ENCODE peak calls at places on chromosomes 4 and X, in eight cellular contexts. M, G, Q, O, C, P, W and T are unnamed samples.

GRCh38 chr4:71608674-71609062 is 175.2 kb downstream of the GC start:
- DNase-seq in G (no peak), C (no peak), Q (no peak), W (no peak), M (no peak), O (no peak), P (no peak), T (no peak)

GRCh38 chrX:10859353-10859752 is 239.0 kb upstream of the MID1 start:
- DNase-seq in P (no peak), Q (no peak), M (peak), C (no peak), G (no peak), O (no peak), W (no peak), T (no peak)

GRCh38 chr4:11842620-11843263 is 414.0 kb upstream of the HS3ST1 start:
- DNase-seq in P (no peak), W (no peak), Q (no peak), C (no peak), M (no peak), G (no peak), O (no peak), T (no peak)

GRCh38 chr4:4990857-4991540 is 28.3 kb downstream of the CYTL1 start:
- DNase-seq in G (peak), M (peak), C (peak), O (peak), P (no peak), Q (peak), W (no peak), T (peak)

GRCh38 chr4:153497091-153497531 is 31.0 kb downstream of the TMEM131L start:
- DNase-seq in P (peak), C (no peak), W (no peak), G (no peak), Q (no peak), O (no peak), M (peak), T (no peak)

GRCh38 chrX:107207089-107207488 is 678 bp downstream of the DNAAF6 start:
- DNase-seq in O (no peak), C (no peak), Q (no peak), W (no peak), M (no peak), G (no peak), P (no peak), T (no peak)

GRCh38 chr4:7892212-7893019 is 47.2 kb downstream of the AFAP1 start:
- DNase-seq in C (no peak), P (no peak), W (no peak), M (no peak), G (no peak), Q (no peak), O (no peak), T (no peak)

GRCh38 chr4:8728536-8729407 is 136.2 kb downstream of the CPZ start:
- DNase-seq in W (no peak), C (no peak), G (no peak), O (peak), M (no peak), Q (peak), P (no peak), T (peak)

GRCh38 chr4:41318839-41319530 is 62.3 kb downstream of the UCHL1 start:
- DNase-seq in M (peak), Q (no peak), G (no peak), O (peak), W (no peak), P (no peak), C (no peak), T (no peak)

GRCh38 chr4:117227925-117228324 is 142.5 kb upstream of the TRAM1L1 start:
- DNase-seq in W (no peak), Q (no peak), C (no peak), M (no peak), P (no peak), O (no peak), G (no peak), T (no peak)

GRCh38 chrX:78506248-78506647 is 152.9 kb downstream of the RTL3 start:
- DNase-seq in C (no peak), G (no peak), W (no peak), O (no peak), M (no peak), P (no peak), Q (no peak), T (no peak)

GRCh38 chr4:130028552-130028951 is 932.6 kb downstream of the C4orf33 start:
- DNase-seq in G (peak), O (no peak), C (peak), P (no peak), Q (no peak), W (no peak), M (no peak), T (no peak)

GRCh38 chr4:36269116-36269515 is 12.3 kb upstream of the DTHD1 start:
- DNase-seq in G (peak), M (no peak), C (no peak), W (no peak), O (no peak), P (peak), Q (no peak), T (no peak)

GRCh38 chrX:114581528-114582263 is 2.2 kb upstream of the HTR2C start:
- DNase-seq in M (no peak), P (no peak), O (no peak), C (no peak), W (no peak), G (peak), Q (no peak), T (no peak)

GRCh38 chrX:7926501-7926900 is 712 bp downstream of the PNPLA4 start:
- DNase-seq in W (no peak), O (no peak), P (no peak), G (no peak), C (no peak), Q (no peak), M (no peak), T (no peak)

GRCh38 chr4:121950212-121950679 is 1.6 kb downstream of the TRPC3 start:
- DNase-seq in P (peak), G (peak), M (peak), C (no peak), W (peak), Q (peak), O (peak), T (peak)

GRCh38 chr4:47373174-47373573 is 90.3 kb downstream of the COMMD8 start:
- DNase-seq in C (no peak), W (no peak), O (no peak), M (no peak), G (no peak), Q (no peak), P (no peak), T (no peak)

GRCh38 chrX:68686684-68687045 is 39.2 kb downstream of the STARD8 start:
- DNase-seq in G (no peak), M (no peak), Q (no peak), O (no peak), W (no peak), C (peak), P (no peak), T (no peak)

GRCh38 chr4:80948161-80948560 is 82.3 kb upstream of the BMP3 start:
- DNase-seq in Q (no peak), G (no peak), C (no peak), P (no peak), W (no peak), M (no peak), O (no peak), T (no peak)

GRCh38 chr4:11228575-11228974 is 200.1 kb downstream of the HS3ST1 start:
- DNase-seq in C (no peak), Q (no peak), M (no peak), G (no peak), O (no peak), W (no peak), P (no peak), T (no peak)

GRCh38 chr4:118226611-118227010 is 126.2 kb downstream of the PRSS12 start:
- DNase-seq in P (no peak), O (no peak), M (no peak), G (no peak), Q (no peak), C (no peak), W (no peak), T (no peak)

GRCh38 chr4:101230806-101231426 is 116.4 kb downstream of the PPP3CA start:
- DNase-seq in C (no peak), M (no peak), P (no peak), G (no peak), Q (no peak), W (no peak), O (no peak), T (no peak)

GRCh38 chr4:169040559-169041261 is 30.7 kb upstream of the CBR4 start:
- DNase-seq in C (no peak), Q (no peak), W (no peak), P (no peak), M (no peak), O (no peak), G (no peak), T (no peak)

GRCh38 chr4:155818639-155819038 is 47.4 kb downstream of the ASIC5 start:
- DNase-seq in C (no peak), M (no peak), W (no peak), Q (no peak), G (no peak), P (no peak), O (no peak), T (no peak)

GRCh38 chrX:69616520-69617203 is 749 bp downstream of the EDA start:
- DNase-seq in P (peak), C (no peak), M (peak), G (peak), W (no peak), Q (peak), O (no peak), T (no peak)

GRCh38 chrX:26649534-26649933 is 433.6 kb downstream of the MAGEB5 start:
- DNase-seq in P (no peak), O (no peak), M (peak), C (peak), W (no peak), G (no peak), Q (no peak), T (no peak)

GRCh38 chr4:81919238-81919637 is 447.5 kb upstream of the RASGEF1B start:
- DNase-seq in Q (no peak), C (no peak), G (no peak), M (no peak), P (no peak), O (no peak), W (no peak), T (no peak)